ENCODE peak calls at places on chromosomes 11 and 22, in four cellular contexts. One of them, this sample, is unnamed.

GRCh38 chr11:67558084-67558772 is 25.4 kb upstream of the GSTP1 start:
- DNase-seq in GM23338: no peak
- DNase-seq in activated CD4-positive, alpha-beta T cell treated with anti-CD3 and anti-CD28 coated beads, Interleukin-2, amount 50 U/mL, for 1 hour: no peak
- DNase-seq in Panc1: no peak
- DNase-seq in this sample: no peak

GRCh38 chr11:71488968-71489265 is 35.9 kb downstream of the NADSYN1 start:
- DNase-seq in GM23338: no peak
- DNase-seq in Panc1: no peak
- DNase-seq in activated CD4-positive, alpha-beta T cell treated with anti-CD3 and anti-CD28 coated beads, Interleukin-2, amount 50 U/mL, for 1 hour: no peak
- DNase-seq in this sample: no peak

GRCh38 chr11:92384316-92384715 is 159.7 kb downstream of the FAT3 start:
- DNase-seq in Panc1: no peak
- DNase-seq in GM23338: no peak
- DNase-seq in activated CD4-positive, alpha-beta T cell treated with anti-CD3 and anti-CD28 coated beads, Interleukin-2, amount 50 U/mL, for 1 hour: no peak
- DNase-seq in this sample: no peak

GRCh38 chr22:28440517-28441366 is 238.9 kb downstream of the TTC28 start:
- DNase-seq in activated CD4-positive, alpha-beta T cell treated with anti-CD3 and anti-CD28 coated beads, Interleukin-2, amount 50 U/mL, for 1 hour: no peak
- DNase-seq in GM23338: no peak
- DNase-seq in Panc1: no peak
- DNase-seq in this sample: no peak

GRCh38 chr11:116353517-116353916 is 419.3 kb downstream of the BUD13 start:
- DNase-seq in Panc1: no peak
- DNase-seq in activated CD4-positive, alpha-beta T cell treated with anti-CD3 and anti-CD28 coated beads, Interleukin-2, amount 50 U/mL, for 1 hour: no peak
- DNase-seq in GM23338: no peak
- DNase-seq in this sample: no peak

GRCh38 chr22:43249789-43250188 is 62.9 kb upstream of the TTLL12 start:
- DNase-seq in Panc1: no peak
- DNase-seq in activated CD4-positive, alpha-beta T cell treated with anti-CD3 and anti-CD28 coated beads, Interleukin-2, amount 50 U/mL, for 1 hour: no peak
- DNase-seq in GM23338: no peak
- DNase-seq in this sample: no peak

GRCh38 chr11:9755561-9755960 is 91.7 kb downstream of the SWAP70 start:
- DNase-seq in Panc1: no peak
- DNase-seq in activated CD4-positive, alpha-beta T cell treated with anti-CD3 and anti-CD28 coated beads, Interleukin-2, amount 50 U/mL, for 1 hour: no peak
- DNase-seq in GM23338: no peak
- DNase-seq in this sample: no peak

GRCh38 chr11:120652705-120653335 is 141.3 kb downstream of the GRIK4 start:
- DNase-seq in GM23338: peak; percentile 52
- DNase-seq in Panc1: no peak
- DNase-seq in activated CD4-positive, alpha-beta T cell treated with anti-CD3 and anti-CD28 coated beads, Interleukin-2, amount 50 U/mL, for 1 hour: no peak
- DNase-seq in this sample: no peak

GRCh38 chr11:49208006-49208721 is at the start of gene FOLH1:
- DNase-seq in Panc1: no peak
- DNase-seq in GM23338: peak; percentile 74
- DNase-seq in activated CD4-positive, alpha-beta T cell treated with anti-CD3 and anti-CD28 coated beads, Interleukin-2, amount 50 U/mL, for 1 hour: no peak
- DNase-seq in this sample: peak; percentile 84

GRCh38 chr22:29044657-29045176 is 16.9 kb downstream of the C22orf31 start:
- DNase-seq in activated CD4-positive, alpha-beta T cell treated with anti-CD3 and anti-CD28 coated beads, Interleukin-2, amount 50 U/mL, for 1 hour: no peak
- DNase-seq in GM23338: no peak
- DNase-seq in Panc1: no peak
- DNase-seq in this sample: no peak

GRCh38 chr11:64436025-64436424 is 77.1 kb downstream of the RPS6KA4 start:
- DNase-seq in GM23338: no peak
- DNase-seq in activated CD4-positive, alpha-beta T cell treated with anti-CD3 and anti-CD28 coated beads, Interleukin-2, amount 50 U/mL, for 1 hour: no peak
- DNase-seq in Panc1: no peak
- DNase-seq in this sample: no peak

GRCh38 chr11:48108231-48109045 is 108.2 kb upstream of the OR4B1 start:
- DNase-seq in activated CD4-positive, alpha-beta T cell treated with anti-CD3 and anti-CD28 coated beads, Interleukin-2, amount 50 U/mL, for 1 hour: no peak
- DNase-seq in GM23338: no peak
- DNase-seq in Panc1: no peak
- DNase-seq in this sample: no peak

GRCh38 chr11:113014731-113015455 is 53.7 kb downstream of the NCAM1 start:
- DNase-seq in activated CD4-positive, alpha-beta T cell treated with anti-CD3 and anti-CD28 coated beads, Interleukin-2, amount 50 U/mL, for 1 hour: no peak
- DNase-seq in GM23338: peak; percentile 5
- DNase-seq in Panc1: no peak
- DNase-seq in this sample: no peak

GRCh38 chr22:31044262-31044861 is 36.8 kb upstream of the SMTN start:
- DNase-seq in activated CD4-positive, alpha-beta T cell treated with anti-CD3 and anti-CD28 coated beads, Interleukin-2, amount 50 U/mL, for 1 hour: no peak
- DNase-seq in GM23338: no peak
- DNase-seq in Panc1: no peak
- DNase-seq in this sample: no peak

GRCh38 chr11:115911656-115912055 is 407.4 kb upstream of the CADM1 start:
- DNase-seq in activated CD4-positive, alpha-beta T cell treated with anti-CD3 and anti-CD28 coated beads, Interleukin-2, amount 50 U/mL, for 1 hour: no peak
- DNase-seq in GM23338: no peak
- DNase-seq in Panc1: no peak
- DNase-seq in this sample: no peak

GRCh38 chr11:33543823-33544222 is 156.8 kb downstream of the C11orf91 start:
- DNase-seq in activated CD4-positive, alpha-beta T cell treated with anti-CD3 and anti-CD28 coated beads, Interleukin-2, amount 50 U/mL, for 1 hour: no peak
- DNase-seq in GM23338: no peak
- DNase-seq in Panc1: no peak
- DNase-seq in this sample: no peak

GRCh38 chr11:35969089-35970046 is 25.5 kb downstream of the LDLRAD3 start:
- DNase-seq in activated CD4-positive, alpha-beta T cell treated with anti-CD3 and anti-CD28 coated beads, Interleukin-2, amount 50 U/mL, for 1 hour: no peak
- DNase-seq in Panc1: no peak
- DNase-seq in GM23338: no peak
- DNase-seq in this sample: peak; percentile 89

This sample was measured in LNCaP clone FGC.